ENCODE peak calls at places on chromosomes 3 and 15, in five cellular contexts. R, W, N, T and K are unnamed samples.

GRCh38 chr3:118729546-118729945 is 305.1 kb downstream of the IGSF11 start:
- DNase-seq in T (no peak), R (no peak), W (peak), N (no peak), K (no peak)

GRCh38 chr3:30970183-30970582 is 75.7 kb upstream of the GADL1 start:
- DNase-seq in R (no peak), N (no peak), T (no peak), W (peak), K (no peak)

GRCh38 chr3:109127533-109127932 is 9.0 kb upstream of the C3orf85 start:
- DNase-seq in R (no peak), T (no peak), N (no peak), W (no peak), K (no peak)

GRCh38 chr15:34366271-34367043 is 539 bp downstream of the LPCAT4 start:
- DNase-seq in R (peak), N (peak), W (peak), T (peak), K (no peak)

GRCh38 chr3:123790254-123791072 is 93.7 kb downstream of the MYLK start:
- DNase-seq in T (peak), W (no peak), N (no peak), R (no peak), K (no peak)

GRCh38 chr3:36795622-36796021 is 31.3 kb upstream of the DCLK3 start:
- DNase-seq in T (no peak), N (no peak), W (no peak), R (no peak), K (no peak)

GRCh38 chr15:93088200-93088980 is 621 bp downstream of the RGMA start:
- DNase-seq in T (peak), R (peak), N (peak), W (peak), K (no peak)

GRCh38 chr15:63089260-63090043 is 32.2 kb upstream of the LACTB start:
- DNase-seq in R (no peak), N (no peak), W (peak), T (peak), K (peak)

GRCh38 chr3:72174890-72175289 is 389.9 kb upstream of the PROK2 start:
- DNase-seq in W (no peak), T (no peak), N (no peak), R (no peak), K (no peak)

GRCh38 chr3:12578742-12579141 is 21.9 kb downstream of the MKRN2 start:
- DNase-seq in R (no peak), W (no peak), T (no peak), N (no peak), K (no peak)

GRCh38 chr3:172859035-172859434 is 108.5 kb downstream of the ECT2 start:
- DNase-seq in T (peak), W (no peak), R (no peak), N (no peak), K (peak)